ENCODE peak calls at places on chromosomes 7 and 10, in six cellular contexts. X is MM.1S, M is SJSA1, R is thyroid gland, C is lung, K is IMR-90. L is an unnamed sample.

GRCh38 chr7:1101580-1102431 is 13.9 kb downstream of the GPER1 start:
- DNase-seq in C (no peak), R (peak; percentile 85), K (no peak), X (no peak), M (no peak), L (no peak)

GRCh38 chr10:79029478-79030390 is 39.0 kb upstream of the ZMIZ1 start:
- DNase-seq in R (no peak), K (no peak), M (no peak), X (no peak), C (no peak), L (peak; percentile 27)

GRCh38 chr7:40219917-40220316 is 85.1 kb downstream of the SUGCT start:
- DNase-seq in M (no peak), K (peak; percentile 71), C (no peak), R (no peak), X (no peak), L (no peak)

GRCh38 chr10:50629495-50630122 is 5.9 kb upstream of the SGMS1 start:
- DNase-seq in K (peak; percentile 12), R (no peak), C (no peak), M (no peak), X (no peak), L (no peak)

GRCh38 chr7:151349507-151349853 is 7.9 kb downstream of the NUB1 start:
- DNase-seq in K (no peak), M (no peak), C (no peak), R (peak; percentile 55), X (no peak), L (no peak)

GRCh38 chr10:18144928-18145327 is 4.7 kb downstream of the CACNB2 start:
- DNase-seq in C (no peak), K (no peak), R (peak; percentile 61), M (no peak), X (no peak), L (no peak)

GRCh38 chr10:89609730-89610393 is 35.2 kb downstream of the PANK1 start:
- DNase-seq in X (peak; percentile 27), C (no peak), R (no peak), K (no peak), M (no peak), L (no peak)

GRCh38 chr7:92904292-92905131 is 68.1 kb upstream of the CDK6 start:
- DNase-seq in X (no peak), R (no peak), C (no peak), K (peak; percentile 97), M (peak; percentile 97), L (no peak)

DNA sequence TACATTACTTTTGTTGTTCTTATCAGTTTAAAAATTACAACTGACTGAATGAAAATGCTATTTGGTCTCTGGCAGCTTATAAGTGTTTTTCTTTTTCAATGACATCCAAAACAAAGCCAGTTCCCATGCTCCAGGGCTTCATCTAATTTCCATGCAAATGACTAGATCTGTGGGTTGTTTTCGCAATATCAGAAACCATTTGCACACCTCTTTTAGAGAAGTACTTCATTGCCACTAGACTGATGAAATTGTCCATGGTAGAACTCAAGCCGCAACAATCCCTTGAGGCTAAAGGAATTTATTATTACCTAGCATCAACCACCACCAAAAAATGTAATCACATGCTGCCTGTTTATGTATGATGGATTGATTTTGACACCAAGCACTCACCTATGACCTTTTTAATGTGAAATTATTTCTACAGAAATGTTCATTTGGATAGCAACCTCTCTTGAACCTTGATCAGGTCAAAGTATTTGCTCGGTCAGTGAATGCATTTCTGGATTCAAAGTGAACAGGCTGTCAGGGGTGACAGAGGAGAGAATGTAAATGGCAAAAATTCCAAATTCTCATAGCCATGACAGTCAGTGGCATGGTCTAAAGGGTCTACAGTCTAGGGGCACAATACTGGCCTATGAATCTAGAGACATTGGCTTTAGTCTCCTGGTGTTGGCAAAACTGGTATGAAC is 769.3 kb downstream of the SORCS1 start:
- DNase-seq in X (no peak), K (no peak), R (no peak), M (no peak), C (no peak), L (no peak)
- H3K4me3 ChIP-seq in X (no peak overlapping the region), K (no peak overlapping the region), R (no peak overlapping the region), M (no peak overlapping the region), C (no peak overlapping the region), L (no peak overlapping the region)

DNA sequence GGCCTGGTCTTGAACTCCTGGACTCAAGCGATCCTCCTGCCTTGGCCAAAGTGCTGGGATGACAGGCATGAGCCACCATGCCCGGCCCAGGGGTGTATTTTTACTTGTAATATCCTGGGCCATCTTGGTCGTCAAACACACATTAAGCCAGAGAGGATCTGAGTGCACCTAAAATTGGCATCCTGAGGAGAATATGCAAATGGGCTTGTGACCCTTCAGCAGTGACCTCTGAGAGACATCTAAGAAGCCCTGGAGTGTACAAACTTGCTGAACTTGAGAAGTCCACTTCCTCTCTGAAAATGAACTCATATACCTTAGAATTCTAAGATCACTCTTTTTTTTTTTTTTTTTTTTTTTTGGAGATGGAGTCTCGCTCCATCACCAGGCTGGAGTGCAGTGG is 372.0 kb upstream of the C7orf33 start:
- DNase-seq in K (no peak), X (peak; percentile 26), C (no peak), M (no peak), R (no peak), L (no peak)
- H3K27ac ChIP-seq in K (no peak overlapping the region), X (no peak overlapping the region), C (no peak overlapping the region), M (no peak overlapping the region), R (no peak overlapping the region), L (no peak overlapping the region)

GRCh38 chr10:30491832-30492530 is 58.0 kb downstream of the MAP3K8 start:
- DNase-seq in X (no peak), R (no peak), K (no peak), C (no peak), M (no peak), L (no peak)

GRCh38 chr10:30491204-30491603 is 57.2 kb downstream of the MAP3K8 start:
- DNase-seq in K (peak; percentile 40), X (no peak), M (no peak), R (no peak), C (no peak), L (no peak)

GRCh38 chr10:30490289-30491000 is 56.5 kb downstream of the MAP3K8 start:
- DNase-seq in C (no peak), M (no peak), K (no peak), R (no peak), X (no peak), L (no peak)

GRCh38 chr10:30488319-30488718 is 54.3 kb downstream of the MAP3K8 start:
- DNase-seq in X (no peak), C (no peak), M (no peak), R (no peak), K (no peak), L (no peak)

DNA sequence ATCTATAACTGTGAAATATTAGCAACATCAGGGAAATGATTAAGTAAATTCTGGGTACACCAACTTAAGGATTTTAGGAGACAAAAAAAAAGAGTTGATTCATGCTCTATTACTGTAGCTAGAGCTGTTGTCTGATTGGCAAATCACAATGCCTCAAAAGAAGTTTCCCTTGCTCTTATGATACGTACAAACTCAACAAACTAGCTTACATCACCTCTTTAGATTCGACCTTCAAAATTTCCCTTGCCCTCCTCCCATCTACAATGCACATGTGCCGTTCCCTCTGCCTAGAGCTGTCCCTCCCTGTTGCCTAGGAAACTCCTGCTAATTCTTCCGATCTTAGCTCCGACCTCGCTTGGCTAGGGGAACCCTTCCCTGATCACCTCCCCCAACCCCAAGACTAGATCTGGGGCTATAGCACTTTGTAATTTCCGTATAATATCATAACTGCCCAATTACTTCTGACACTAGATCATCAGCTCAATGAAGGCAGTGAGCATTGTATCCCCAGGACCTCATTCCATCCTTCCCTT is 55.4 kb downstream of the MAP3K8 start:
- DNase-seq in C (no peak), X (no peak), M (no peak), R (no peak), K (no peak), L (no peak)
- H3K4me1 ChIP-seq in C (peaks cover 4% of the 10 kb centered on the region), X (peaks cover 21% of the 10 kb centered on the region), M (no peaks in the 10 kb centered on the region), R (no peaks in the 10 kb centered on the region), K (peaks cover 4% of the 10 kb centered on the region), L (no peaks in the 10 kb centered on the region)

GRCh38 chr10:98135222-98135899 is 904 bp downstream of the R3HCC1L start:
- DNase-seq in R (no peak), C (no peak), X (no peak), M (no peak), K (no peak), L (no peak)

GRCh38 chr10:98134431-98135221 is at the start of gene R3HCC1L:
- DNase-seq in M (peak; percentile 89), C (peak; percentile 94), R (peak; percentile 89), X (peak; percentile 93), K (peak; percentile 77), L (peak; percentile 97)

GRCh38 chr10:98138031-98138430 is 3.6 kb downstream of the R3HCC1L start:
- DNase-seq in K (no peak), R (no peak), M (no peak), X (no peak), C (no peak), L (no peak)

GRCh38 chr10:98131615-98132014 is 2.8 kb upstream of the R3HCC1L start:
- DNase-seq in C (no peak), X (no peak), R (no peak), K (no peak), M (no peak), L (no peak)

DNA sequence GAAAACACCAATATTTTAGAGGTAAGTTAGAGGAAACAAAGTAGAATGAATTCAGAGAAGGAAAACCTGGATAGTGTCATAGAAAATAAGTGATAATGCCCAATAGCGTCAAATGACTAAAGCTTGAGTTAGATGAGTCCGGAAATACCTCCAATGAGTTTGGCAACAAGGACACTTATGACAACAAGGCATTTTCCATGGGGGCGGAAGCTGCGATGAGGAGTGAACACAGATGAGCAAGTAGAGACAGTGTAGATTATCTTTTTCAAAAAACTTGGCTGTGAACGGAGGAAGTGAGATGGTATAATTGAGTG is 383 bp upstream of the R3HCC1L start:
- DNase-seq in R (no peak), K (no peak), X (no peak), M (no peak), C (no peak), L (no peak)
- H3K4me3 ChIP-seq in R (peak overlapping the region; percentile 86), K (peak overlapping the region; percentile 71), X (peak overlapping the region; percentile 81), M (peak overlapping the region; percentile 64), C (peak overlapping the region; percentile 69), L (no peak overlapping the region)

L was measured in aorta.